ENCODE peak calls at places on chromosomes 13 and 19, in ten cellular contexts. M is psoas muscle, N is GM23338, Y is transverse colon, Q is cardiac muscle cell, V is PC-3, F is ascending aorta, A is mammary epithelial cell, E is endothelial cell of umbilical vein, P is hepatocyte. Z is an unnamed sample.
A peak's percentile ranks its signal among the peaks of the same experiment; 100 is the strongest.

GRCh38 chr13:48979892-48980291 is 4.2 kb downstream of the FNDC3A start:
- DNase-seq in M (no peak), N (no peak), Y (no peak), Q (no peak), V (no peak), F (no peak), A (no peak), E (no peak), P (no peak), Z (no peak)

GRCh38 chr13:76043882-76044281 is 407.8 kb downstream of the LMO7 start:
- DNase-seq in M (no peak), N (no peak), Y (no peak), Q (no peak), V (no peak), F (no peak), A (no peak), E (no peak), P (no peak), Z (no peak)

GRCh38 chr13:24032674-24033073 is 127.8 kb upstream of the SPATA13 start:
- DNase-seq in M (no peak), N (no peak), Y (no peak), Q (peak; percentile 49), V (peak; percentile 38), F (peak; percentile 19), A (no peak), E (no peak), P (no peak), Z (no peak)

GRCh38 chr19:13784731-13785452 is 10.4 kb upstream of the ZSWIM4 start:
- DNase-seq in M (peak; percentile 87), N (peak; percentile 90), Y (peak; percentile 79), Q (peak; percentile 80), V (peak; percentile 86), F (peak; percentile 87), A (peak; percentile 37), E (peak; percentile 62), P (peak; percentile 79), Z (peak; percentile 89)

GRCh38 chr19:37950471-37951175 is 43.6 kb downstream of the SIPA1L3 start:
- DNase-seq in M (no peak), N (peak; percentile 46), Y (no peak), Q (no peak), V (no peak), F (peak; percentile 49), A (no peak), E (no peak), P (no peak), Z (no peak)

GRCh38 chr19:53904909-53905308 is 4.2 kb upstream of the CACNG7 start:
- DNase-seq in M (peak; percentile 1), N (no peak), Y (no peak), Q (no peak), V (peak; percentile 77), F (no peak), A (peak; percentile 24), E (no peak), P (no peak), Z (no peak)

GRCh38 chr19:33507021-33507956 is 14.3 kb downstream of the PEPD start:
- DNase-seq in M (peak; percentile 34), N (peak; percentile 18), Y (no peak), Q (peak; percentile 20), V (peak; percentile 45), F (no peak), A (no peak), E (peak; percentile 47), P (no peak), Z (peak; percentile 90)

GRCh38 chr13:51777921-51778320 is 26.0 kb downstream of the DHRS12 start:
- DNase-seq in M (peak; percentile 31), N (no peak), Y (no peak), Q (no peak), V (no peak), F (no peak), A (no peak), E (no peak), P (no peak), Z (no peak)

GRCh38 chr19:41305923-41306322 is 4.0 kb upstream of the CCDC97 start:
- DNase-seq in M (no peak), N (no peak), Y (no peak), Q (no peak), V (no peak), F (no peak), A (no peak), E (no peak), P (no peak), Z (no peak)

GRCh38 chr19:41307954-41308449 is 2.0 kb upstream of the CCDC97 start:
- DNase-seq in M (no peak), N (no peak), Y (no peak), Q (no peak), V (no peak), F (no peak), A (no peak), E (no peak), P (no peak), Z (no peak)

GRCh38 chr19:41306394-41306793 is 3.6 kb upstream of the CCDC97 start:
- DNase-seq in M (no peak), N (no peak), Y (no peak), Q (no peak), V (no peak), F (no peak), A (no peak), E (no peak), P (no peak), Z (no peak)

GRCh38 chr19:41308450-41309224 is 1.3 kb upstream of the CCDC97 start:
- DNase-seq in M (peak; percentile 97), N (peak; percentile 96), Y (peak; percentile 97), Q (peak; percentile 94), V (peak; percentile 94), F (peak; percentile 97), A (peak; percentile 73), E (peak; percentile 94), P (peak; percentile 93), Z (peak; percentile 87)

DNA sequence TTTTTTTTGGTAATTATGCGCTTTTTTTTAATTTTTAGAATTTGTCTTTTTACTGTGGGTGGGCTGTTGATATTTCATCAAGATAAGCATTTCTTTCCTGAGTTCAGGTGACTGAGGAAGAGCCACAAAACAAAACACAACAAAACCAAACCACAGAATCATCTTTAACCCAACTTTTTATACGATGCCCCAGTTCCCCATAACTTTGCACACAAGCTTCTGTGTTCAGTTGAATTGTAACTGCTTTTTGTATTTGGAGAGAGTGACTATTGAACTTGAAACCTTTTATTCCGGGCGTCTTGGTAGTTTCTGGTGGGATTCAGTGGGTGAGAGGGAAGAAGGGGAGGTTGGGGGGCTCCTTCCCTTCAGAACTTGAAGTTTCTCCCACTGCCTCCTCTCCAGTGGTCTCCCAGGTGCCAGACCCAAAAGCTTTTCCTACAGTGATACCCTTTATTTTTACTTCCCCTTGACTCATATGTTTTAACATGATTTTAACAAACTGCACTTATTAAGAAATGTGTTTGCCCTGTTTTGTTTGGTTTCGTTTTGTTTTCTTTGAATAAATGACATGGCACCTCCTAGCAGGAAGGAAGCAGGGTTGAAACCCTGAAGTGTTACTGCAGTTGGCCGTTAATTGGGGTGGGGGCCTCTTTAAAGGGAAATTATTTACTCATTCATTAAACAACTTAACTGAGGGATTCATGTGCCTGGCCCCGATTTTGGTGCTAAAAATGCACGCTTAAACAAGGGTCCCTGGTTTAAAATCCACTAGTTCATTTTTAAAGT is 2.7 kb upstream of the CCDC97 start:
- DNase-seq in M (no peak), N (no peak), Y (no peak), Q (no peak), V (no peak), F (no peak), A (no peak), E (peak; percentile 40), P (no peak), Z (no peak)
- H3K4me1 ChIP-seq in M (peaks cover 32% of the 10 kb centered on the region), N (peaks cover 16% of the 10 kb centered on the region), Y (peaks cover 31% of the 10 kb centered on the region), Q (peaks cover 9% of the 10 kb centered on the region), V (peaks cover 10% of the 10 kb centered on the region), F (peaks cover 8% of the 10 kb centered on the region), A (peaks cover 15% of the 10 kb centered on the region), E (peaks cover 42% of the 10 kb centered on the region), P (peaks cover 21% of the 10 kb centered on the region), Z (peaks cover 3% of the 10 kb centered on the region)

GRCh38 chr19:47430041-47430802 is 10.9 kb upstream of the MEIS3 start:
- DNase-seq in M (no peak), N (peak; percentile 79), Y (peak; percentile 64), Q (peak; percentile 71), V (no peak), F (no peak), A (no peak), E (peak; percentile 42), P (peak; percentile 80), Z (no peak)
- TF ChIP-seq CTCF in M (no peak), N (no peak), Y (peak; percentile 31), Q (peak; percentile 16), V (no peak), F (peak; percentile 34), A (no peak), E (peak; percentile 12), P (no peak), Z (no peak)

GRCh38 chr13:30752991-30753616 is 17.8 kb downstream of the ALOX5AP start:
- DNase-seq in M (no peak), N (no peak), Y (no peak), Q (no peak), V (no peak), F (no peak), A (no peak), E (no peak), P (no peak), Z (no peak)

GRCh38 chr13:30751183-30751933 is 16.0 kb downstream of the ALOX5AP start:
- DNase-seq in M (no peak), N (no peak), Y (no peak), Q (no peak), V (no peak), F (no peak), A (no peak), E (no peak), P (no peak), Z (no peak)

GRCh38 chr13:30750036-30750435 is 14.7 kb downstream of the ALOX5AP start:
- DNase-seq in M (no peak), N (no peak), Y (no peak), Q (no peak), V (no peak), F (no peak), A (no peak), E (no peak), P (no peak), Z (no peak)

GRCh38 chr13:30755678-30756077 is 20.3 kb downstream of the ALOX5AP start:
- DNase-seq in M (no peak), N (no peak), Y (no peak), Q (no peak), V (no peak), F (no peak), A (no peak), E (no peak), P (no peak), Z (no peak)

DNA sequence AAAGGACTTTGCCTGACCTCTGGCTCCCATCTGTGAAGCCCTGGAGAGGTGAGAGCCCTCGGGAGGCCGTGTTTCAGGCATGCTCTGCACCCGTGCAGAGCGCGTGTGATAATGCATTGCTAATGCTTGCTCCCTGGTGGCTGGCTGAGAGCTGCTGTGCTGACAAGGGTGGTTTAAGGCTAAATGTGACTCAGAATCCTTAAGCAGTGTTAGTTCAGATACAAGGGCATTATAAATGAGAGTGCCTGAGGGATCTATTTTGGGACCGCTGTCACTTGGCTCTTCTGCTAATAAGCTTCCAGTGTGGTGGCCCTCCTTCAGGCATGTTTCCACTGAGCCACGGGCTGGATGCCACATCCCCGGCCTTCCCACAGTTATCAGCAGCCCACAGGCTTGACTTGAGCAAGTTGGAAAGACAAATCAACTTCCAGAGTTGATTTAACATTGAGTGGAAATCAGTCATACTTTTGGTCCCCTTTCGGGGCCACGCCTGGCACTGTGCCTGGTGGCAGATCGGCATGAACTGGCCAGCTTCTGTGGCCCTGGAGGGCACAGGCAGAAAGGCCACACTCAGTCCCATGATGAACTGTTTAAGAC is 17.0 kb downstream of the ALOX5AP start:
- DNase-seq in M (peak; percentile 84), N (no peak), Y (no peak), Q (peak; percentile 68), V (no peak), F (no peak), A (no peak), E (no peak), P (peak; percentile 32), Z (no peak)
- H3K4me3 ChIP-seq in M (no peak overlapping the region), N (no peak overlapping the region), Y (no peak overlapping the region), Q (no peak overlapping the region), V (no peak overlapping the region), F (no peak overlapping the region), A (no peak overlapping the region), E (no peak overlapping the region), P (no peak overlapping the region), Z (no peak overlapping the region)

GRCh38 chr19:47633996-47634395 is 25.1 kb downstream of the BICRA start:
- DNase-seq in M (no peak), N (no peak), Y (no peak), Q (no peak), V (no peak), F (no peak), A (no peak), E (no peak), P (no peak), Z (no peak)
- H3K4me1 ChIP-seq in M (peaks cover 32% of the 10 kb centered on the region), N (peaks cover 8% of the 10 kb centered on the region), Y (peaks cover 12% of the 10 kb centered on the region), Q (no peaks in the 10 kb centered on the region), V (peaks cover 10% of the 10 kb centered on the region), F (no peaks in the 10 kb centered on the region), A (peaks cover 12% of the 10 kb centered on the region), E (no peaks in the 10 kb centered on the region), P (peaks cover 7% of the 10 kb centered on the region), Z (no peaks in the 10 kb centered on the region)